ENCODE peak calls at places on chromosomes 4 and X, in four cellular contexts. W is tibial nerve, G is brain microvascular endothelial cell, C is lower lobe of right lung. E is an unnamed sample. For H3K36me3 and H3K27me3, the result is how much of the 10 kb centered on the place peaks cover.

GRCh38 chr4:168769416-168769815 is 240.6 kb downstream of the CBR4 start:
- DNase-seq in G (peak), C (no peak), W (no peak), E (no peak)

GRCh38 chr4:9825049-9825448 is 43.6 kb downstream of the DRD5 start:
- DNase-seq in C (no peak), W (no peak), G (no peak), E (no peak)

GRCh38 chrX:43969504-43970501 is 3.4 kb downstream of the NDP start:
- DNase-seq in C (no peak), G (peak), W (no peak), E (peak)

GRCh38 chr4:53788011-53788410 is 196.7 kb upstream of the LNX1 start:
- DNase-seq in W (no peak), C (no peak), G (no peak), E (no peak)

GRCh38 chrX:134737721-134738369 is 79.6 kb upstream of the PLAC1 start:
- DNase-seq in G (no peak), C (no peak), W (peak), E (no peak)

GRCh38 chrX:103754401-103754800 is 22.2 kb upstream of the PLP1 start:
- DNase-seq in C (no peak), W (no peak), G (no peak), E (no peak)

GRCh38 chrX:40885984-40886383 is 150.6 kb upstream of the MED14 start:
- DNase-seq in C (no peak), G (no peak), W (no peak), E (no peak)

GRCh38 chr4:2071912-2072867 is 13.1 kb downstream of the NAT8L start:
- DNase-seq in W (no peak), C (peak), G (no peak), E (peak)

GRCh38 chr4:77493829-77494551 is 111.6 kb upstream of the CXCL13 start:
- DNase-seq in G (no peak), C (no peak), W (no peak), E (no peak)

GRCh38 chr4:41683321-41683720 is 65.2 kb downstream of the PHOX2B start:
- DNase-seq in G (no peak), W (no peak), C (no peak), E (no peak)

GRCh38 chr4:26748805-26749204 is 111.8 kb upstream of the STIM2 start:
- DNase-seq in C (no peak), W (no peak), G (no peak), E (no peak)

GRCh38 chr4:170853422-170854021 is 763.8 kb upstream of the AADAT start:
- DNase-seq in W (peak), G (peak), C (peak), E (peak)

GRCh38 chr4:186037692-186038658 is 31.0 kb upstream of the TLR3 start:
- DNase-seq in W (peak), G (peak), C (no peak), E (peak)

GRCh38 chr4:121690001-121690400 is 6.8 kb downstream of the ANXA5 start:
- DNase-seq in C (no peak), W (no peak), G (peak), E (no peak)

GRCh38 chrX:96692454-96692853 is 7.8 kb downstream of the DIAPH2 start:
- DNase-seq in W (no peak), C (no peak), G (no peak), E (no peak)

DNA sequence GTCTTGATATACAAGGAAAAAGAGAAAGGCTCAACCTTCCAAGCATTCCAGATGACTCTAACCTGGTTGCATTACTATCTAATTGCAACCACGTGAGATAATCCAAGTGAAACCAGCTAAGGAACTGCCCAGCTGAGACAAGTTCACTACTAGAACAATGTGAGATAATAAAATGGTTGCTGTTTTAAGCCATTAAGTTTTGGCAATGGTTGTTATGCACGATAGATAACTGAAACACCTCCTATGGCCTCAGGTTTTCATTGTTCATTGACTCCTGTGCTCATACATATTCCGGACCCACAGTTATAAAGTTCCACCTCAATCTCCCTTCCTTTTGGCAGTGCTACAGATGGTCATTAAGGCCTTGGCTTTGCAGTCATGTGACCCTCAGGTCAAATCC is 9.2 kb upstream of the CXorf66 start:
- DNase-seq in W (no peak), G (no peak), C (no peak), E (no peak)
- H3K4me3 ChIP-seq in W (no peak), G (no peak), C (no peak), E (no peak)

GRCh38 chr4:146367347-146367746 is 153.0 kb downstream of the REELD1 start:
- DNase-seq in C (no peak), W (no peak), G (no peak), E (no peak)
- H3K36me3 ChIP-seq in C (under half), W (under half), G (under half), E (under half)

GRCh38 chrX:14884714-14885113 is 11.5 kb downstream of the MOSPD2 start:
- DNase-seq in G (no peak), W (no peak), C (no peak), E (no peak)
- H3K27me3 ChIP-seq in G (under half), W (under half), C (under half), E (under half)

GRCh38 chrX:17656556-17656955 is 80.7 kb upstream of the SCML1 start:
- DNase-seq in C (no peak), W (no peak), G (no peak), E (peak)
- H3K4me3 ChIP-seq in C (no peak), W (peak), G (no peak), E (peak)